ENCODE peak calls at places on chromosomes 6 and 20, in four cellular contexts. One of them, this sample, is unnamed.

GRCh38 chr6:13485923-13486557 is 1.4 kb downstream of the GFOD1 start:
- DNase-seq in trophoblast cell: peak; percentile 66
- DNase-seq in psoas muscle: peak; percentile 45
- DNase-seq in GM23248: peak; percentile 64
- DNase-seq in this sample: no peak

GRCh38 chr6:34970962-34971361 is 81.9 kb downstream of the ANKS1A start:
- DNase-seq in trophoblast cell: no peak
- DNase-seq in GM23248: peak; percentile 64
- DNase-seq in psoas muscle: no peak
- DNase-seq in this sample: no peak

GRCh38 chr6:123771126-123771525 is 32.5 kb upstream of the NKAIN2 start:
- DNase-seq in trophoblast cell: no peak
- DNase-seq in psoas muscle: no peak
- DNase-seq in GM23248: no peak
- DNase-seq in this sample: no peak

GRCh38 chr6:40328376-40328987 is 258.7 kb downstream of the LRFN2 start:
- DNase-seq in psoas muscle: no peak
- DNase-seq in trophoblast cell: peak; percentile 4
- DNase-seq in GM23248: peak; percentile 8
- DNase-seq in this sample: no peak

GRCh38 chr6:44025226-44025625 is 102.0 kb downstream of the MRPL14 start:
- DNase-seq in trophoblast cell: no peak
- DNase-seq in GM23248: no peak
- DNase-seq in psoas muscle: no peak
- DNase-seq in this sample: no peak

GRCh38 chr20:25270829-25271251 is 23.0 kb downstream of the PYGB start:
- DNase-seq in psoas muscle: peak; percentile 6
- DNase-seq in trophoblast cell: no peak
- DNase-seq in GM23248: no peak
- DNase-seq in this sample: peak; percentile 13

GRCh38 chr6:166656269-166657206 is 29.5 kb upstream of the RPS6KA2 start:
- DNase-seq in psoas muscle: no peak
- DNase-seq in trophoblast cell: no peak
- DNase-seq in GM23248: peak; percentile 48
- DNase-seq in this sample: no peak

GRCh38 chr6:88105741-88106340 is 58.2 kb downstream of the SPACA1 start:
- DNase-seq in GM23248: no peak
- DNase-seq in psoas muscle: no peak
- DNase-seq in trophoblast cell: no peak
- DNase-seq in this sample: no peak

GRCh38 chr6:41748542-41748941 is 1.3 kb upstream of the PGC start:
- DNase-seq in trophoblast cell: no peak
- DNase-seq in GM23248: no peak
- DNase-seq in psoas muscle: no peak
- DNase-seq in this sample: no peak

GRCh38 chr6:1179571-1180459 is 132.1 kb upstream of the FOXQ1 start:
- DNase-seq in GM23248: no peak
- DNase-seq in psoas muscle: no peak
- DNase-seq in trophoblast cell: no peak
- DNase-seq in this sample: no peak

GRCh38 chr6:119326291-119327005 is 23.1 kb downstream of the MAN1A1 start:
- DNase-seq in psoas muscle: no peak
- DNase-seq in trophoblast cell: no peak
- DNase-seq in GM23248: no peak
- DNase-seq in this sample: no peak

GRCh38 chr6:162973975-162974374 is 246.2 kb downstream of the PACRG start:
- DNase-seq in trophoblast cell: no peak
- DNase-seq in GM23248: peak; percentile 13
- DNase-seq in psoas muscle: no peak
- DNase-seq in this sample: no peak

GRCh38 chr6:107870379-107870778 is 46.3 kb upstream of the SCML4 start:
- DNase-seq in GM23248: peak; percentile 47
- DNase-seq in trophoblast cell: no peak
- DNase-seq in psoas muscle: no peak
- DNase-seq in this sample: no peak

GRCh38 chr6:161922631-161923119 is 648.8 kb upstream of the AGPAT4 start:
- DNase-seq in GM23248: peak; percentile 86
- DNase-seq in psoas muscle: peak; percentile 33
- DNase-seq in trophoblast cell: peak; percentile 82
- DNase-seq in this sample: no peak

GRCh38 chr20:34544109-34544793 is 14.3 kb upstream of the MAP1LC3A start:
- DNase-seq in trophoblast cell: no peak
- DNase-seq in psoas muscle: no peak
- DNase-seq in GM23248: no peak
- DNase-seq in this sample: no peak

GRCh38 chr6:100731411-100731810 is 149.7 kb downstream of the ASCC3 start:
- DNase-seq in psoas muscle: no peak
- DNase-seq in GM23248: no peak
- DNase-seq in trophoblast cell: no peak
- DNase-seq in this sample: no peak

GRCh38 chr6:31687860-31688693 is 7.2 kb upstream of the LY6G5C start:
- DNase-seq in psoas muscle: no peak
- DNase-seq in trophoblast cell: no peak
- DNase-seq in GM23248: no peak
- DNase-seq in this sample: no peak
- H3K36me3 ChIP-seq in psoas muscle: peaks cover 91% of the 10 kb centered on the region
- H3K36me3 ChIP-seq in trophoblast cell: peaks cover 57% of the 10 kb centered on the region
- H3K36me3 ChIP-seq in GM23248: peaks cover 9% of the 10 kb centered on the region
- H3K36me3 ChIP-seq in this sample: no peaks in the 10 kb centered on the region

DNA sequence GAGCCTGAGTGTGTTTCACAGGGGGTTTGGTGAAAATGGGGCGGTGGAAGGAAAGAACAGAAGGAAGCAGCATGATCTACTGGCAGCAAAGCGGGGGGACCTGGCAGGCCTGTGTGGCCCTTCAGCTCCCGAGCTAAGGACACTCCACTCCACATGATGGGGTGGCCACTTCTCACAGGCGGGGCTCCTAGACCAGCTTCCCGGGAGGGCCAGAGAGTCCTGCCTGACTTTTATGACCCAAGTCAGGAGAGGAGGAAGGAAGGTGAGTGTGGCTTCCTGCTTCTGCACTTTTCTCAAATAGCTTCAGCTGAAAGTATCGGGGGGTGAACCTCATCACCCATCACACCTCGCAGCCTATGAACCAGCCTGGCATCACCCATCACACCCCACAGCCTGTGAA is 117.5 kb upstream of the AFDN start:
- DNase-seq in GM23248: no peak
- DNase-seq in psoas muscle: no peak
- DNase-seq in trophoblast cell: no peak
- DNase-seq in this sample: no peak
- H3K9me3 ChIP-seq in GM23248: no peaks in the 10 kb centered on the region
- H3K9me3 ChIP-seq in psoas muscle: no peaks in the 10 kb centered on the region
- H3K9me3 ChIP-seq in trophoblast cell: peaks cover 4% of the 10 kb centered on the region
- H3K9me3 ChIP-seq in this sample: no peaks in the 10 kb centered on the region

GRCh38 chr20:62215991-62216635 is 4.0 kb downstream of the HRH3 start:
- DNase-seq in GM23248: no peak
- DNase-seq in psoas muscle: no peak
- DNase-seq in trophoblast cell: no peak
- DNase-seq in this sample: no peak

GRCh38 chr20:62215020-62215990 is 4.8 kb downstream of the HRH3 start:
- DNase-seq in psoas muscle: no peak
- DNase-seq in GM23248: no peak
- DNase-seq in trophoblast cell: no peak
- DNase-seq in this sample: no peak

GRCh38 chr20:62212309-62212708 is 7.8 kb downstream of the HRH3 start:
- DNase-seq in trophoblast cell: no peak
- DNase-seq in GM23248: no peak
- DNase-seq in psoas muscle: no peak
- DNase-seq in this sample: no peak

GRCh38 chr20:62211769-62212288 is 8.2 kb downstream of the HRH3 start:
- DNase-seq in GM23248: no peak
- DNase-seq in trophoblast cell: no peak
- DNase-seq in psoas muscle: no peak
- DNase-seq in this sample: no peak

GRCh38 chr20:62214067-62214466 is 6.0 kb downstream of the HRH3 start:
- DNase-seq in trophoblast cell: no peak
- DNase-seq in psoas muscle: no peak
- DNase-seq in GM23248: no peak
- DNase-seq in this sample: no peak
- H3K27me3 ChIP-seq in trophoblast cell: peaks cover 20% of the 10 kb centered on the region
- H3K27me3 ChIP-seq in psoas muscle: no peaks in the 10 kb centered on the region
- H3K27me3 ChIP-seq in GM23248: peaks cover 13% of the 10 kb centered on the region
- H3K27me3 ChIP-seq in this sample: peaks cover 35% of the 10 kb centered on the region

DNA sequence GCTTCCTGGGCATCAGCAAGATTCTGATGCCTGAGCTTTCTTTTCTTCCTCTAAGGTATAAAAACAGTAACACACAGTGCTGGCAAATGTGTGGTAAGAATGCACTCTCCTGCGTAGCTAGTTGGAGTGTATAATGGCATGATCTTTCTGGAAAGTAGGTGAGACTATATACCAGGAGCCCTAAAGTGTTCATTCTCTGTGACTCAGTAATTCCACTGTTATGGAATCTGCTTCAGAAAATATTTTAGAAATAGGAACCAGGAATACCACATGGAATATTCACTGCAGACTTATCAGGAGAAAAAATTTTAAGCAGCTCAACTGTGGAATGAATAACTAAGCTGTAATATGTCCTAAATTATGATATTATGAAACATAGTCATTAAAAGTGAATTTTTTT is 16.9 kb upstream of the CSE1L start:
- DNase-seq in trophoblast cell: peak; percentile 70
- DNase-seq in GM23248: peak; percentile 72
- DNase-seq in psoas muscle: no peak
- DNase-seq in this sample: no peak
- H3K36me3 ChIP-seq in trophoblast cell: peaks cover 36% of the 10 kb centered on the region
- H3K36me3 ChIP-seq in GM23248: peaks cover 41% of the 10 kb centered on the region
- H3K36me3 ChIP-seq in psoas muscle: peaks cover 99% of the 10 kb centered on the region
- H3K36me3 ChIP-seq in this sample: no peaks in the 10 kb centered on the region

DNA sequence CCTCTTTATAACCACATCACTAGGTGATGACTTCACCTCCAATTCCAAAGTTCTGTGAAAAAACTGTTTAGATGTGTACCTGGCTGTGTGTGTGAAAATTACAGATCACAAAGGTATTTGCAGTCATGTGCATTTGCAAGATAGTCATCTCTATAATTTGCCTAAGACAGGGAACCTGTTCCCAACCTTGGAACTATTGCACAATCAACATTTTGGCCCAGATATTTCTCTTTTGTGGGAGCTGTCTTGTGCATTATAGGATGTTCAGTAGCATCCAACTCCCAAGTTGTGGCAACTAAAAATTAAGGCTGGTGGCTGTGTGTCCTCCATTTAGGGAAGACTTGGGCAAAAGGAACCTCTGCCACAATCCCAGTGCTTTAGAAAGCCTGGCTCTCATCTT is 34.0 kb upstream of the FAM210B start:
- DNase-seq in trophoblast cell: no peak
- DNase-seq in GM23248: no peak
- DNase-seq in psoas muscle: no peak
- DNase-seq in this sample: no peak
- H3K9me3 ChIP-seq in trophoblast cell: peaks cover 11% of the 10 kb centered on the region
- H3K9me3 ChIP-seq in GM23248: no peaks in the 10 kb centered on the region
- H3K9me3 ChIP-seq in psoas muscle: no peaks in the 10 kb centered on the region
- H3K9me3 ChIP-seq in this sample: no peaks in the 10 kb centered on the region

GRCh38 chr20:49511788-49512525 is 29.5 kb upstream of the KCNB1 start:
- DNase-seq in trophoblast cell: no peak
- DNase-seq in GM23248: no peak
- DNase-seq in psoas muscle: no peak
- DNase-seq in this sample: no peak
- H3K27me3 ChIP-seq in trophoblast cell: no peaks in the 10 kb centered on the region
- H3K27me3 ChIP-seq in GM23248: no peaks in the 10 kb centered on the region
- H3K27me3 ChIP-seq in psoas muscle: no peaks in the 10 kb centered on the region
- H3K27me3 ChIP-seq in this sample: no peaks in the 10 kb centered on the region

This sample was measured in uterus.